ENCODE peak calls at places on chromosomes 1 and 21, in six cellular contexts. F is naive thymus-derived CD4-positive, alpha-beta T cell; I is Right ventricle myocardium superior; L is activated CD8-positive, alpha-beta T cell treated with anti-CD3 and anti-CD28 coated beads for 36 hours; M is left ventricle myocardium superior; V is naive B cell. D is an unnamed sample.

GRCh38 chr21:16418663-16419062 is 688.9 kb downstream of the USP25 start:
- ATAC-seq in F (no peak), I (no peak), L (no peak), M (peak), V (no peak), D (no peak)

GRCh38 chr1:45785583-45785982 is 17.8 kb upstream of the MAST2 start:
- ATAC-seq in F (peak), I (no peak), L (peak), M (no peak), V (no peak), D (no peak)

GRCh38 chr1:209105769-209106168 is 477.7 kb upstream of the CAMK1G start:
- ATAC-seq in F (no peak), I (no peak), L (no peak), M (no peak), V (no peak), D (no peak)

GRCh38 chr1:181016563-181016962 is 6.1 kb downstream of the STX6 start:
- ATAC-seq in F (no peak), I (no peak), L (no peak), M (no peak), V (no peak), D (no peak)

GRCh38 chr1:9561429-9561828 is 22.2 kb downstream of the SLC25A33 start:
- ATAC-seq in F (peak), I (peak), L (no peak), M (peak), V (no peak), D (no peak)

GRCh38 chr1:246434335-246434734 is 72.7 kb downstream of the SMYD3 start:
- ATAC-seq in F (no peak), I (no peak), L (no peak), M (no peak), V (no peak), D (no peak)

GRCh38 chr1:56436912-56437403 is 142.4 kb downstream of the PLPP3 start:
- ATAC-seq in F (no peak), I (no peak), L (no peak), M (no peak), V (no peak), D (no peak)

GRCh38 chr1:156259805-156260204 is 11.9 kb upstream of the PAQR6 start:
- ATAC-seq in F (no peak), I (no peak), L (no peak), M (no peak), V (no peak), D (no peak)

GRCh38 chr1:109398343-109399225 is 866 bp upstream of the SORT1 start:
- ATAC-seq in F (no peak), I (no peak), L (no peak), M (no peak), V (no peak), D (no peak)

GRCh38 chr1:52530563-52531144 is 22.2 kb downstream of the TUT4 start:
- ATAC-seq in F (no peak), I (no peak), L (no peak), M (no peak), V (no peak), D (no peak)

GRCh38 chr1:42944207-42944928 is 14.3 kb downstream of the SLC2A1 start:
- ATAC-seq in F (peak), I (peak), L (no peak), M (peak), V (peak), D (peak)

GRCh38 chr1:7117599-7118281 is 332.5 kb downstream of the CAMTA1 start:
- ATAC-seq in F (no peak), I (peak), L (no peak), M (peak), V (no peak), D (no peak)

GRCh38 chr1:209416009-209416408 is 167.5 kb upstream of the CAMK1G start:
- ATAC-seq in F (no peak), I (no peak), L (no peak), M (no peak), V (no peak), D (no peak)

GRCh38 chr1:23473037-23473800 is 10.8 kb downstream of the ASAP3 start:
- ATAC-seq in F (no peak), I (no peak), L (no peak), M (no peak), V (no peak), D (no peak)

GRCh38 chr1:206699626-206700025 is 14.9 kb downstream of the MAPKAPK2 start:
- ATAC-seq in F (no peak), I (peak), L (no peak), M (peak), V (no peak), D (no peak)

GRCh38 chr1:76153856-76154212 is 79.3 kb downstream of the ST6GALNAC3 start:
- ATAC-seq in F (no peak), I (no peak), L (no peak), M (no peak), V (no peak), D (no peak)

GRCh38 chr1:156103521-156103947 is 11.0 kb upstream of the LMNA start:
- ATAC-seq in F (no peak), I (no peak), L (peak), M (no peak), V (no peak), D (no peak)